ENCODE peak calls at places on chromosomes 12 and 14, in four cellular contexts. One of them, this sample, is unnamed. For H3K4me1, the result is how much of the 10 kb centered on the place peaks cover.

GRCh38 chr14:53850714-53851296 is 105.8 kb downstream of the BMP4 start:
- DNase-seq in tibial artery: no peak
- DNase-seq in GM23248: peak
- DNase-seq in transverse colon: no peak
- DNase-seq in this sample: peak

GRCh38 chr12:18752280-18752920 is 14.5 kb downstream of the CAPZA3 start:
- DNase-seq in GM23248: peak
- DNase-seq in tibial artery: no peak
- DNase-seq in transverse colon: no peak
- DNase-seq in this sample: no peak

GRCh38 chr12:92178340-92178739 is 32.7 kb upstream of the BTG1 start:
- DNase-seq in transverse colon: no peak
- DNase-seq in GM23248: no peak
- DNase-seq in tibial artery: no peak
- DNase-seq in this sample: no peak

GRCh38 chr14:92934196-92935085 is 11.5 kb downstream of the CHGA start:
- DNase-seq in transverse colon: no peak
- DNase-seq in tibial artery: no peak
- DNase-seq in GM23248: no peak
- DNase-seq in this sample: no peak

GRCh38 chr14:75196468-75196867 is 20.1 kb upstream of the TMED10 start:
- DNase-seq in transverse colon: peak
- DNase-seq in tibial artery: no peak
- DNase-seq in GM23248: no peak
- DNase-seq in this sample: peak

GRCh38 chr14:34837801-34838322 is 37.3 kb downstream of the BAZ1A start:
- DNase-seq in tibial artery: no peak
- DNase-seq in GM23248: no peak
- DNase-seq in transverse colon: no peak
- DNase-seq in this sample: no peak

GRCh38 chr12:124940143-124940392 is 25.6 kb upstream of the UBC start:
- DNase-seq in transverse colon: no peak
- DNase-seq in tibial artery: no peak
- DNase-seq in GM23248: no peak
- DNase-seq in this sample: no peak

GRCh38 chr12:130136536-130136935 is 25.7 kb upstream of the FZD10 start:
- DNase-seq in transverse colon: no peak
- DNase-seq in tibial artery: no peak
- DNase-seq in GM23248: no peak
- DNase-seq in this sample: no peak

GRCh38 chr14:79293482-79293881 is 917.8 kb downstream of the DIO2 start:
- DNase-seq in tibial artery: no peak
- DNase-seq in GM23248: no peak
- DNase-seq in transverse colon: no peak
- DNase-seq in this sample: no peak

GRCh38 chr12:19572920-19573558 is 133.7 kb downstream of the AEBP2 start:
- DNase-seq in tibial artery: peak
- DNase-seq in transverse colon: peak
- DNase-seq in GM23248: peak
- DNase-seq in this sample: peak

GRCh38 chr12:112557954-112558630 is 139.3 kb downstream of the PTPN11 start:
- DNase-seq in tibial artery: no peak
- DNase-seq in GM23248: no peak
- DNase-seq in transverse colon: no peak
- DNase-seq in this sample: no peak

GRCh38 chr12:52166672-52167071 is 25.1 kb downstream of the KRT80 start:
- DNase-seq in tibial artery: no peak
- DNase-seq in transverse colon: no peak
- DNase-seq in GM23248: peak
- DNase-seq in this sample: no peak

GRCh38 chr12:47097276-47097896 is 17.6 kb upstream of the AMIGO2 start:
- DNase-seq in tibial artery: no peak
- DNase-seq in GM23248: peak
- DNase-seq in transverse colon: no peak
- DNase-seq in this sample: no peak

GRCh38 chr14:58151264-58151700 is 731 bp downstream of the ARMH4 start:
- DNase-seq in tibial artery: no peak
- DNase-seq in GM23248: no peak
- DNase-seq in transverse colon: no peak
- DNase-seq in this sample: no peak

GRCh38 chr14:96581902-96582640 is 79.9 kb downstream of the PAPOLA start:
- DNase-seq in transverse colon: no peak
- DNase-seq in GM23248: peak
- DNase-seq in tibial artery: no peak
- DNase-seq in this sample: no peak

GRCh38 chr12:4563336-4563735 is 1.3 kb downstream of the DYRK4 start:
- DNase-seq in GM23248: no peak
- DNase-seq in tibial artery: no peak
- DNase-seq in transverse colon: no peak
- DNase-seq in this sample: no peak

GRCh38 chr12:32891526-32891925 is 5.1 kb downstream of the PKP2 start:
- DNase-seq in transverse colon: no peak
- DNase-seq in GM23248: no peak
- DNase-seq in tibial artery: no peak
- DNase-seq in this sample: no peak

GRCh38 chr14:50821471-50822464 is 9.2 kb downstream of the NIN start:
- DNase-seq in transverse colon: peak
- DNase-seq in tibial artery: no peak
- DNase-seq in GM23248: no peak
- DNase-seq in this sample: no peak

GRCh38 chr12:65878540-65878939 is 54.3 kb downstream of the HMGA2 start:
- DNase-seq in GM23248: peak
- DNase-seq in tibial artery: no peak
- DNase-seq in transverse colon: no peak
- DNase-seq in this sample: peak

GRCh38 chr12:32926356-32926755 is 29.8 kb upstream of the PKP2 start:
- DNase-seq in GM23248: no peak
- DNase-seq in tibial artery: no peak
- DNase-seq in transverse colon: no peak
- DNase-seq in this sample: no peak

GRCh38 chr12:121132601-121133481 is at the start of gene P2RX7:
- DNase-seq in tibial artery: peak
- DNase-seq in transverse colon: peak
- DNase-seq in GM23248: peak
- DNase-seq in this sample: no peak

GRCh38 chr12:130764475-130765185 is 48.5 kb upstream of the RIMBP2 start:
- DNase-seq in GM23248: peak
- DNase-seq in transverse colon: no peak
- DNase-seq in tibial artery: no peak
- DNase-seq in this sample: peak

GRCh38 chr14:104387385-104388010 is 192.1 kb upstream of the C14orf180 start:
- DNase-seq in transverse colon: peak
- DNase-seq in tibial artery: peak
- DNase-seq in GM23248: no peak
- DNase-seq in this sample: no peak

GRCh38 chr12:107400686-107401447 is 284.7 kb upstream of the PWP1 start:
- DNase-seq in tibial artery: peak
- DNase-seq in transverse colon: no peak
- DNase-seq in GM23248: peak
- DNase-seq in this sample: no peak

GRCh38 chr12:79688376-79689040 is 2.3 kb downstream of the PAWR start:
- DNase-seq in tibial artery: no peak
- DNase-seq in transverse colon: no peak
- DNase-seq in GM23248: peak
- DNase-seq in this sample: no peak

GRCh38 chr12:121144416-121144914 is 11.8 kb downstream of the P2RX7 start:
- DNase-seq in tibial artery: no peak
- DNase-seq in transverse colon: no peak
- DNase-seq in GM23248: peak
- DNase-seq in this sample: no peak

GRCh38 chr12:113149361-113150150 is at the start of gene CFAP73:
- DNase-seq in tibial artery: no peak
- DNase-seq in GM23248: peak
- DNase-seq in transverse colon: peak
- DNase-seq in this sample: peak

GRCh38 chr14:89013098-89013504 is 188.7 kb downstream of the TTC8 start:
- DNase-seq in tibial artery: no peak
- DNase-seq in GM23248: peak
- DNase-seq in transverse colon: peak
- DNase-seq in this sample: peak

GRCh38 chr12:105897311-105897725 is 241.4 kb downstream of the NUAK1 start:
- DNase-seq in tibial artery: no peak
- DNase-seq in transverse colon: no peak
- DNase-seq in GM23248: no peak
- DNase-seq in this sample: no peak

GRCh38 chr12:79267580-79267979 is 403.0 kb downstream of the SYT1 start:
- DNase-seq in tibial artery: no peak
- DNase-seq in GM23248: no peak
- DNase-seq in transverse colon: no peak
- DNase-seq in this sample: no peak

GRCh38 chr12:117069926-117070900 is 29.0 kb downstream of the TESC start:
- DNase-seq in transverse colon: peak
- DNase-seq in tibial artery: no peak
- DNase-seq in GM23248: no peak
- DNase-seq in this sample: no peak

GRCh38 chr12:117072736-117073475 is 26.3 kb downstream of the TESC start:
- DNase-seq in GM23248: no peak
- DNase-seq in transverse colon: no peak
- DNase-seq in tibial artery: no peak
- DNase-seq in this sample: no peak

GRCh38 chr12:117071009-117071408 is 28.2 kb downstream of the TESC start:
- DNase-seq in GM23248: no peak
- DNase-seq in tibial artery: no peak
- DNase-seq in transverse colon: no peak
- DNase-seq in this sample: no peak

GRCh38 chr12:117073611-117074010 is 25.6 kb downstream of the TESC start:
- DNase-seq in transverse colon: no peak
- DNase-seq in tibial artery: no peak
- DNase-seq in GM23248: no peak
- DNase-seq in this sample: no peak

DNA sequence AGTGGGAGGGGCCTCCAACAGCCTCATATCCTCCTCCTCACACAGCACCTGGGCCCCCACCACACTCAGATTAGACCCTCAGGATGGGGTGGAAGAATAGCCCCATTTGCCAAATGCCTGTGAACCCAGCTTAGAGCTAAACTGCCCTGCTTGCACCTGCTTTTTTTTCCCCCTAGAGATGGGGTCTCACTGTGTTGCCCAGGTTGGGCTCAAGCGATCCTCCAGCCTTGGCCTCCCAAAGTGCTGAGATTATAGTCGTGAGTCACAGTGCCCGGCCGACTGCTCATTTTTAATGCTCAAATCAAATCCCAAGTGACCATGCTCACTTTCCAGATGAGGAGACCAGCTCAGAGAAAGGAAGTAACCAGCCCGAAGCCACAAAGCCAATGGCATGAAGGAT is 27.1 kb downstream of the TESC start:
- DNase-seq in GM23248: no peak
- DNase-seq in tibial artery: no peak
- DNase-seq in transverse colon: no peak
- DNase-seq in this sample: no peak
- H3K4me1 ChIP-seq in GM23248: under half
- H3K4me1 ChIP-seq in tibial artery: under half
- H3K4me1 ChIP-seq in transverse colon: under half
- H3K4me1 ChIP-seq in this sample: under half

DNA sequence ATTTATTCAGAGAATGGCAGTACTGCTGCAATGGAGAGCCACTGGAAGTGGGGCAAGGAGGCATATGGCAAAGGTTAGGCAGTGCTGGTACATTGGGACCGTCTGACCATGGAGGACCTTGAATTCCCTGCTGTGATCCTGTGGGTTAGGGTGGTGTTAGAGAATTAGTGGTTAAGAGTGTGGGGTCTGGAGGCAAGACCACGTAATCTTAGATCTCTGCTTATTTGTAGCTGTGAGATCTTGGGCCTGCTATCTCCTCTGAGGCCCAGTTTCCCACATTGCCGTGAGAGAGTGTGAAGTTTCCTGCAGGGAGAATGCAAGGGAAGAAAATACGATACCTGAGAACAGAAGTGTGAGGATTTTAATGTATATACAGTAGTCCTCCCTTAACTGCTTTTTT is 147.7 kb downstream of the ERC1 start:
- DNase-seq in tibial artery: no peak
- DNase-seq in GM23248: no peak
- DNase-seq in transverse colon: no peak
- DNase-seq in this sample: no peak
- H3K4me1 ChIP-seq in tibial artery: under half
- H3K4me1 ChIP-seq in GM23248: under half
- H3K4me1 ChIP-seq in transverse colon: under half
- H3K4me1 ChIP-seq in this sample: under half

DNA sequence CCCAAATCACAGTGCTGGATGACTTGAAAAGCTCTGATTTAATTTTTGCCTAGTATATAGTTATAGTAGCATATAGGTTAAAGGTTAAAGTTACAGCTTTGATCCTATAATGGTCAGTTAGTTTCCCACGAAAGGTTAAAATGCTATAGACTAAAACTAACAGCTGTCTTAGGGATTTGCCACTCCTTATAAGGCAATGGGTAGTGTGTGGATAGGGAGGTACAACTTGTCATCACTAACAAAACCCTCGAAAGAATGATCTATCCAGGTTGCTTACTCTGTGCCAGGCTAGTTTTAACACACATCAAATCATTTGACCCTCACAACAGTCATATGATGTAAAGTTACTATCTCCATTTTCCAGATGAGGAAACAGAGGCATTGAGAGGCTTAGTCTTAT is 11.7 kb downstream of the RCOR1 start:
- DNase-seq in tibial artery: no peak
- DNase-seq in transverse colon: no peak
- DNase-seq in GM23248: no peak
- DNase-seq in this sample: no peak
- H3K4me1 ChIP-seq in tibial artery: under half
- H3K4me1 ChIP-seq in transverse colon: under half
- H3K4me1 ChIP-seq in GM23248: under half
- H3K4me1 ChIP-seq in this sample: under half

DNA sequence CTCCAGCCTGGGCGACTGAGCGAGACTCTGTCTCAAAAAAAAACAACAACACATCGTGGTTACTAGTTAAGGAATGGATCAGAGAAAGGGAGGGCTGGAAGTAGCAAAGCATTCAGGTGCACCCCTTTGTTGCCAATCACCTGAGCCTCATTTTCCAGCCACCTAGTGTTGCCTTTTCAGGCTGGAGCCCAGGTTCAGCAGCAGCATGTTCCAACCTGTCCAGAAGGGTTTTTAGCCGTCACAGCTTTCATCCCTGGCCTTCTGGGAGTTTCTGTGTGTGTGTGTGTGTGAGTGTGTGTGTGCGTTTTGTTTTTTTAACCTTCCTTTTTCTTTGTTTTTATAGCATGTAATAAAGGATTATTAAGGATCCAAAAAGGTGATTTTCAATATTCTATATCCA is 121.1 kb upstream of the ATF1 start:
- DNase-seq in tibial artery: no peak
- DNase-seq in GM23248: no peak
- DNase-seq in transverse colon: no peak
- DNase-seq in this sample: no peak
- H3K4me1 ChIP-seq in tibial artery: under half
- H3K4me1 ChIP-seq in GM23248: under half
- H3K4me1 ChIP-seq in transverse colon: under half
- H3K4me1 ChIP-seq in this sample: under half

DNA sequence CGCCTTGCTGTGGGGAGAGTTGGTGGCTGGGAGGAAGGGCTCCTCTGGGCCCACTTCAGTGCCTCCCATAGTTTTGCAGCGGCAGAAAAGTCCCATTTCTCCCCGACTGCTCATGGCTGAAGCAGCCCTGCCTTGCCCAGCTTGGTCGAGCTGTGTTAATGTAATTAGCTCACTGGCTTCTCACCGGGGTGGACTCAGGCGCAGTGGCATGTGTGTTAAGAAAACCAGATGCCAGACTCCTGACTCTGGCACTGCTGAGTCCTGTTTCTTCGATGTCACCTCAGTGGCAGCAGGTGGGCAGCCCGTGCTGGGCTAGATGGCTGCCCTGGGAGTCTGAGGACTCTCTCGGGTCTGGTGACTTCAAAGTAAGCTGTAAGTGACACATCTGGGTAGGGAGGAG is 47.4 kb downstream of the CHST11 start:
- DNase-seq in GM23248: no peak
- DNase-seq in transverse colon: no peak
- DNase-seq in tibial artery: no peak
- DNase-seq in this sample: no peak
- H3K4me1 ChIP-seq in GM23248: under half
- H3K4me1 ChIP-seq in transverse colon: under half
- H3K4me1 ChIP-seq in tibial artery: under half
- H3K4me1 ChIP-seq in this sample: under half